ENCODE peak calls at places on chromosome 9, in seven cellular contexts. One of them, this sample, is unnamed.

GRCh38 chr9:133708770-133709611 is 29.2 kb downstream of the SARDH start:
- DNase-seq in astrocyte of the cerebellum: no peak
- DNase-seq in heart right ventricle: no peak
- DNase-seq in IMR-90: no peak
- DNase-seq in HFFc6: no peak
- DNase-seq in cardiac muscle cell: no peak
- DNase-seq in MCF 10A: no peak
- DNase-seq in this sample: peak

GRCh38 chr9:114238919-114239879 is 83.7 kb upstream of the ORM1 start:
- DNase-seq in astrocyte of the cerebellum: no peak
- DNase-seq in heart right ventricle: peak
- DNase-seq in IMR-90: peak
- DNase-seq in HFFc6: peak
- DNase-seq in cardiac muscle cell: peak
- DNase-seq in MCF 10A: no peak
- DNase-seq in this sample: no peak

GRCh38 chr9:3268260-3268659 is 257.5 kb downstream of the RFX3 start:
- DNase-seq in astrocyte of the cerebellum: no peak
- DNase-seq in heart right ventricle: no peak
- DNase-seq in IMR-90: no peak
- DNase-seq in HFFc6: no peak
- DNase-seq in cardiac muscle cell: no peak
- DNase-seq in MCF 10A: no peak
- DNase-seq in this sample: no peak

GRCh38 chr9:136399176-136400037 is 563 bp downstream of the SNAPC4 start:
- DNase-seq in astrocyte of the cerebellum: no peak
- DNase-seq in heart right ventricle: no peak
- DNase-seq in IMR-90: no peak
- DNase-seq in HFFc6: no peak
- DNase-seq in cardiac muscle cell: peak
- DNase-seq in MCF 10A: peak
- DNase-seq in this sample: peak

GRCh38 chr9:120944434-120945125 is 18.0 kb upstream of the TRAF1 start:
- DNase-seq in astrocyte of the cerebellum: no peak
- DNase-seq in heart right ventricle: no peak
- DNase-seq in IMR-90: no peak
- DNase-seq in HFFc6: no peak
- DNase-seq in cardiac muscle cell: no peak
- DNase-seq in MCF 10A: no peak
- DNase-seq in this sample: no peak

GRCh38 chr9:123953601-123954011 is 23.7 kb upstream of the DENND1A start:
- DNase-seq in astrocyte of the cerebellum: no peak
- DNase-seq in heart right ventricle: no peak
- DNase-seq in IMR-90: no peak
- DNase-seq in HFFc6: no peak
- DNase-seq in cardiac muscle cell: peak
- DNase-seq in MCF 10A: no peak
- DNase-seq in this sample: no peak

GRCh38 chr9:75265525-75265972 is 177.2 kb downstream of the OSTF1 start:
- DNase-seq in astrocyte of the cerebellum: peak
- DNase-seq in heart right ventricle: peak
- DNase-seq in IMR-90: peak
- DNase-seq in HFFc6: peak
- DNase-seq in cardiac muscle cell: peak
- DNase-seq in MCF 10A: peak
- DNase-seq in this sample: no peak

GRCh38 chr9:85534340-85534739 is 207.4 kb downstream of the AGTPBP1 start:
- DNase-seq in astrocyte of the cerebellum: no peak
- DNase-seq in heart right ventricle: no peak
- DNase-seq in IMR-90: no peak
- DNase-seq in HFFc6: no peak
- DNase-seq in cardiac muscle cell: no peak
- DNase-seq in MCF 10A: no peak
- DNase-seq in this sample: no peak

GRCh38 chr9:92654481-92655301 is 15.2 kb downstream of the IPPK start:
- DNase-seq in astrocyte of the cerebellum: no peak
- DNase-seq in heart right ventricle: no peak
- DNase-seq in IMR-90: no peak
- DNase-seq in HFFc6: no peak
- DNase-seq in cardiac muscle cell: no peak
- DNase-seq in MCF 10A: peak
- DNase-seq in this sample: peak

GRCh38 chr9:72627147-72627546 is 105.7 kb downstream of the TMC1 start:
- DNase-seq in astrocyte of the cerebellum: no peak
- DNase-seq in heart right ventricle: no peak
- DNase-seq in IMR-90: no peak
- DNase-seq in HFFc6: no peak
- DNase-seq in cardiac muscle cell: no peak
- DNase-seq in MCF 10A: no peak
- DNase-seq in this sample: no peak

GRCh38 chr9:108300296-108301287 is 555.2 kb downstream of the ACTL7B start:
- DNase-seq in astrocyte of the cerebellum: no peak
- DNase-seq in heart right ventricle: no peak
- DNase-seq in IMR-90: no peak
- DNase-seq in HFFc6: no peak
- DNase-seq in cardiac muscle cell: no peak
- DNase-seq in MCF 10A: no peak
- DNase-seq in this sample: no peak

GRCh38 chr9:124551472-124552339 is 44.5 kb upstream of the NR5A1 start:
- DNase-seq in astrocyte of the cerebellum: peak
- DNase-seq in heart right ventricle: peak
- DNase-seq in IMR-90: peak
- DNase-seq in HFFc6: peak
- DNase-seq in cardiac muscle cell: peak
- DNase-seq in MCF 10A: peak
- DNase-seq in this sample: no peak

GRCh38 chr9:131264231-131264630 is 12.1 kb downstream of the FAM78A start:
- DNase-seq in astrocyte of the cerebellum: no peak
- DNase-seq in heart right ventricle: no peak
- DNase-seq in IMR-90: no peak
- DNase-seq in HFFc6: no peak
- DNase-seq in cardiac muscle cell: no peak
- DNase-seq in MCF 10A: no peak
- DNase-seq in this sample: no peak

GRCh38 chr9:13427587-13427986 is 148.1 kb upstream of the MPDZ start:
- DNase-seq in astrocyte of the cerebellum: peak
- DNase-seq in heart right ventricle: peak
- DNase-seq in IMR-90: peak
- DNase-seq in HFFc6: peak
- DNase-seq in cardiac muscle cell: peak
- DNase-seq in MCF 10A: peak
- DNase-seq in this sample: no peak

GRCh38 chr9:113564804-113565237 is 101.3 kb downstream of the RGS3 start:
- DNase-seq in astrocyte of the cerebellum: no peak
- DNase-seq in heart right ventricle: peak
- DNase-seq in IMR-90: peak
- DNase-seq in HFFc6: peak
- DNase-seq in cardiac muscle cell: peak
- DNase-seq in MCF 10A: peak
- DNase-seq in this sample: no peak

GRCh38 chr9:81237565-81238231 is 451.6 kb downstream of the TLE1 start:
- DNase-seq in astrocyte of the cerebellum: no peak
- DNase-seq in heart right ventricle: no peak
- DNase-seq in IMR-90: peak
- DNase-seq in HFFc6: no peak
- DNase-seq in cardiac muscle cell: no peak
- DNase-seq in MCF 10A: no peak
- DNase-seq in this sample: no peak

DNA sequence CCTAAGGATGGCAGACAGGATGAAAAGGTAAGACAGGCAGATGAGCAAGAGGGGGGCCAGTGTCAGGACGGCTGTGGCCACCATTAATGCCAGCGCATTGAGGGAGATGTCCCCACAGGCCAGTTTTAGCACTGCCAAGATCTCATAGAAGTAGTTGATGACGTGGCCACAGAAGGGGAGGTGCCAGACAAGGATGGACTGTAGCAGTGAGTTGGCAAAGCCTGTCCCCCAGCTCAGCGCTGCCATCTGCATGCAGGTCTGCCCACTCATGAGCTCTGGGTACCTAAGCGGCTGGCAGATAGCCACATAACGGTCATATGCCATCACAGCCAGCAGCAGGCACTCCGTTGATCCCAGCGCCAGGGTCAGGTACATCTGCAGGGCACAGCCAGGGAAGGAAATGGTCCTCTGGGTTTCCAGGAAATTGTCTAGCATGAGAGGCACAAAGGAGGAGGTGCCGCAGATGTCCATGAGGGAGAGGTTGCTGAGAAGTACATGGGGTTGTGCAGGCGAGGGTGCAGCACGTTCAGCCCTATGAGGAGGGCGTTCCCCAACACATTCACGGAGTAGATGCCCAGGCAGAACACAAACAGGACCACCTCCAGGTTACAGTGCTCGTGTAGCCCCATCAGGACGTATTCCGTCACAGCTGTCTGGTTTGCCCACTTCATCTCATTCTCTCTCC is 10.7 kb downstream of the OR13J1 start:
- DNase-seq in astrocyte of the cerebellum: no peak
- DNase-seq in heart right ventricle: no peak
- DNase-seq in IMR-90: peak
- DNase-seq in HFFc6: peak
- DNase-seq in cardiac muscle cell: peak
- DNase-seq in MCF 10A: peak
- DNase-seq in this sample: no peak
- TF ChIP-seq CTCF in astrocyte of the cerebellum: no peak
- TF ChIP-seq CTCF in heart right ventricle: no peak
- TF ChIP-seq CTCF in IMR-90: peak
- TF ChIP-seq CTCF in HFFc6: peak
- TF ChIP-seq CTCF in cardiac muscle cell: no peak
- TF ChIP-seq CTCF in MCF 10A: no peak
- TF ChIP-seq CTCF in this sample: no peak

GRCh38 chr9:4980046-4980727 is 4.9 kb upstream of the JAK2 start:
- DNase-seq in astrocyte of the cerebellum: no peak
- DNase-seq in heart right ventricle: no peak
- DNase-seq in IMR-90: peak
- DNase-seq in HFFc6: no peak
- DNase-seq in cardiac muscle cell: no peak
- DNase-seq in MCF 10A: peak
- DNase-seq in this sample: no peak
- TF ChIP-seq CTCF in astrocyte of the cerebellum: no peak
- TF ChIP-seq CTCF in heart right ventricle: no peak
- TF ChIP-seq CTCF in IMR-90: no peak
- TF ChIP-seq CTCF in HFFc6: no peak
- TF ChIP-seq CTCF in cardiac muscle cell: no peak
- TF ChIP-seq CTCF in MCF 10A: no peak
- TF ChIP-seq CTCF in this sample: no peak

GRCh38 chr9:116000748-116001329 is 152.8 kb upstream of the PAPPA start:
- DNase-seq in astrocyte of the cerebellum: no peak
- DNase-seq in heart right ventricle: no peak
- DNase-seq in IMR-90: no peak
- DNase-seq in HFFc6: no peak
- DNase-seq in cardiac muscle cell: no peak
- DNase-seq in MCF 10A: peak
- DNase-seq in this sample: no peak
- TF ChIP-seq CTCF in astrocyte of the cerebellum: peak
- TF ChIP-seq CTCF in heart right ventricle: peak
- TF ChIP-seq CTCF in IMR-90: peak
- TF ChIP-seq CTCF in HFFc6: peak
- TF ChIP-seq CTCF in cardiac muscle cell: peak
- TF ChIP-seq CTCF in MCF 10A: peak
- TF ChIP-seq CTCF in this sample: peak

GRCh38 chr9:536597-537511 is 304.6 kb upstream of the DMRT1 start:
- DNase-seq in astrocyte of the cerebellum: no peak
- DNase-seq in heart right ventricle: no peak
- DNase-seq in IMR-90: no peak
- DNase-seq in HFFc6: no peak
- DNase-seq in cardiac muscle cell: no peak
- DNase-seq in MCF 10A: no peak
- DNase-seq in this sample: no peak
- TF ChIP-seq CTCF in astrocyte of the cerebellum: no peak
- TF ChIP-seq CTCF in heart right ventricle: no peak
- TF ChIP-seq CTCF in IMR-90: no peak
- TF ChIP-seq CTCF in HFFc6: no peak
- TF ChIP-seq CTCF in cardiac muscle cell: no peak
- TF ChIP-seq CTCF in MCF 10A: no peak
- TF ChIP-seq CTCF in this sample: no peak